ENCODE peak calls at places on chromosomes 6 and 20, in seven cellular contexts. K is adipocyte; J is stomach; Q is esophagus squamous epithelium; X is CD4-positive, CD25-positive, alpha-beta regulatory T cell; H is body of pancreas; A is left lung. N is an unnamed sample. For H3K27me3, the result is how much of the 10 kb centered on the place peaks cover.

GRCh38 chr6:156727715-156728385 is 49.3 kb upstream of the ARID1B start:
- DNase-seq in X (no peak), J (no peak), H (no peak), K (no peak), A (no peak), Q (no peak), N (no peak)

GRCh38 chr6:97129111-97129510 is 153.9 kb downstream of the MMS22L start:
- DNase-seq in A (no peak), X (no peak), J (no peak), K (peak), H (no peak), Q (no peak), N (no peak)

GRCh38 chr6:169839029-169839481 is 87.6 kb downstream of the ERMARD start:
- DNase-seq in H (no peak), A (peak), Q (no peak), J (peak), X (no peak), K (no peak), N (peak)

GRCh38 chr6:19033683-19034082 is 646.5 kb downstream of the RNF144B start:
- DNase-seq in Q (no peak), A (no peak), H (no peak), X (no peak), K (no peak), J (no peak), N (no peak)

GRCh38 chr6:170050591-170051041 is 240.3 kb downstream of the DLL1 start:
- DNase-seq in K (no peak), J (peak), H (peak), A (no peak), Q (no peak), X (no peak), N (no peak)

GRCh38 chr6:34695729-34696188 is 808 bp downstream of the ILRUN start:
- DNase-seq in X (no peak), A (no peak), Q (no peak), J (no peak), H (no peak), K (no peak), N (no peak)

GRCh38 chr20:49612127-49612738 is 44.3 kb upstream of the PTGIS start:
- DNase-seq in Q (no peak), K (no peak), A (no peak), J (peak), H (peak), X (no peak), N (no peak)

GRCh38 chr6:41268478-41268877 is 18.0 kb downstream of the TREM1 start:
- DNase-seq in K (no peak), X (no peak), J (no peak), H (no peak), A (no peak), Q (no peak), N (no peak)

GRCh38 chr6:93059911-93060310 is 359.4 kb downstream of the EPHA7 start:
- DNase-seq in A (no peak), J (no peak), H (no peak), X (no peak), Q (no peak), K (no peak), N (no peak)

GRCh38 chr20:46915580-46916243 is 21.1 kb downstream of the EYA2 start:
- DNase-seq in X (no peak), K (no peak), A (no peak), Q (no peak), H (no peak), J (no peak), N (no peak)

GRCh38 chr20:843908-844307 is 10.4 kb downstream of the FAM110A start:
- DNase-seq in Q (no peak), A (no peak), H (no peak), X (no peak), K (no peak), J (no peak), N (no peak)

GRCh38 chr20:46330831-46331371 is 22.6 kb upstream of the CDH22 start:
- DNase-seq in J (no peak), H (no peak), A (no peak), K (no peak), X (no peak), Q (no peak), N (no peak)

GRCh38 chr20:5658897-5659296 is 91.3 kb upstream of the SHLD1 start:
- DNase-seq in Q (no peak), J (peak), A (no peak), H (peak), K (peak), X (peak), N (no peak)

GRCh38 chr6:99879431-99879830 is 114.6 kb downstream of the MCHR2 start:
- DNase-seq in Q (no peak), K (no peak), H (no peak), J (no peak), A (peak), X (no peak), N (no peak)

GRCh38 chr6:166904101-166904746 is 52.1 kb downstream of the RNASET2 start:
- DNase-seq in H (no peak), J (no peak), A (peak), K (no peak), Q (no peak), X (no peak), N (peak)

GRCh38 chr6:36297511-36297910 is 27.7 kb downstream of the PNPLA1 start:
- DNase-seq in H (no peak), X (no peak), J (no peak), K (no peak), Q (no peak), A (no peak), N (no peak)

GRCh38 chr6:74347161-74347560 is 651.2 kb downstream of the CD109 start:
- DNase-seq in K (no peak), X (no peak), J (no peak), Q (no peak), A (no peak), H (no peak), N (no peak)

GRCh38 chr6:155040154-155040553 is 45.0 kb downstream of the TIAM2 start:
- DNase-seq in Q (no peak), H (no peak), A (no peak), J (no peak), K (no peak), X (no peak), N (no peak)

GRCh38 chr6:26411751-26412150 is 9.7 kb downstream of the BTN3A1 start:
- DNase-seq in H (no peak), K (no peak), X (no peak), Q (no peak), J (no peak), A (no peak), N (no peak)

GRCh38 chr6:6790891-6791290 is 202.4 kb downstream of the LY86 start:
- DNase-seq in H (no peak), A (no peak), J (no peak), Q (no peak), K (no peak), X (no peak), N (no peak)

GRCh38 chr6:104642871-104643270 is 216.8 kb downstream of the HACE1 start:
- DNase-seq in Q (no peak), H (no peak), K (no peak), A (no peak), X (no peak), J (no peak), N (no peak)

GRCh38 chr20:8505817-8506216 is 373.8 kb downstream of the PLCB1 start:
- DNase-seq in K (no peak), J (no peak), H (no peak), X (no peak), Q (no peak), A (no peak), N (no peak)

GRCh38 chr6:170429457-170429856 is 122.9 kb downstream of the FAM120B start:
- DNase-seq in H (no peak), X (no peak), K (no peak), Q (no peak), A (no peak), J (no peak), N (peak)

GRCh38 chr6:108916026-108916689 is 67.9 kb downstream of the ARMC2 start:
- DNase-seq in J (no peak), H (no peak), Q (no peak), A (no peak), K (no peak), X (no peak), N (no peak)

GRCh38 chr20:63178889-63179751 is 36.8 kb downstream of the YTHDF1 start:
- DNase-seq in Q (no peak), A (no peak), K (peak), H (peak), X (peak), J (peak), N (peak)

GRCh38 chr6:131731224-131731623 is 20.4 kb upstream of the CTAGE9 start:
- DNase-seq in K (no peak), Q (no peak), J (no peak), X (no peak), A (no peak), H (no peak), N (no peak)

GRCh38 chr6:158924499-158925455 is 75.2 kb downstream of the RSPH3 start:
- DNase-seq in J (no peak), K (no peak), Q (no peak), H (no peak), A (no peak), X (no peak), N (no peak)

GRCh38 chr6:41634657-41635056 is 3.6 kb upstream of the MDFI start:
- DNase-seq in Q (no peak), A (no peak), J (no peak), H (no peak), X (no peak), K (no peak), N (peak)

GRCh38 chr6:69907981-69908498 is 41.7 kb downstream of the COL19A1 start:
- DNase-seq in J (no peak), H (no peak), K (peak), A (no peak), Q (no peak), X (no peak), N (no peak)

GRCh38 chr6:167577891-167578361 is 248.8 kb upstream of the AFDN start:
- DNase-seq in K (no peak), A (peak), Q (no peak), X (no peak), H (no peak), J (no peak), N (peak)

GRCh38 chr6:16854986-16855385 is 93.7 kb upstream of the ATXN1 start:
- DNase-seq in J (no peak), X (no peak), A (no peak), H (no peak), Q (no peak), K (no peak), N (no peak)

GRCh38 chr20:38874460-38875169 is 51.6 kb upstream of the FAM83D start:
- DNase-seq in J (no peak), K (no peak), Q (no peak), A (no peak), H (no peak), X (peak), N (no peak)

GRCh38 chr6:133896344-133896721 is 7.4 kb downstream of the TCF21 start:
- DNase-seq in K (no peak), J (no peak), X (no peak), A (no peak), Q (no peak), H (no peak), N (no peak)

GRCh38 chr6:133894795-133895401 is 6.0 kb downstream of the TCF21 start:
- DNase-seq in Q (no peak), A (no peak), H (peak), X (no peak), J (no peak), K (no peak), N (no peak)

GRCh38 chr6:133894369-133894768 is 5.5 kb downstream of the TCF21 start:
- DNase-seq in A (no peak), H (no peak), K (no peak), J (no peak), Q (no peak), X (no peak), N (peak)

GRCh38 chr6:133893324-133893692 is 4.4 kb downstream of the TCF21 start:
- DNase-seq in A (no peak), K (no peak), H (no peak), Q (no peak), J (no peak), X (no peak), N (no peak)

DNA sequence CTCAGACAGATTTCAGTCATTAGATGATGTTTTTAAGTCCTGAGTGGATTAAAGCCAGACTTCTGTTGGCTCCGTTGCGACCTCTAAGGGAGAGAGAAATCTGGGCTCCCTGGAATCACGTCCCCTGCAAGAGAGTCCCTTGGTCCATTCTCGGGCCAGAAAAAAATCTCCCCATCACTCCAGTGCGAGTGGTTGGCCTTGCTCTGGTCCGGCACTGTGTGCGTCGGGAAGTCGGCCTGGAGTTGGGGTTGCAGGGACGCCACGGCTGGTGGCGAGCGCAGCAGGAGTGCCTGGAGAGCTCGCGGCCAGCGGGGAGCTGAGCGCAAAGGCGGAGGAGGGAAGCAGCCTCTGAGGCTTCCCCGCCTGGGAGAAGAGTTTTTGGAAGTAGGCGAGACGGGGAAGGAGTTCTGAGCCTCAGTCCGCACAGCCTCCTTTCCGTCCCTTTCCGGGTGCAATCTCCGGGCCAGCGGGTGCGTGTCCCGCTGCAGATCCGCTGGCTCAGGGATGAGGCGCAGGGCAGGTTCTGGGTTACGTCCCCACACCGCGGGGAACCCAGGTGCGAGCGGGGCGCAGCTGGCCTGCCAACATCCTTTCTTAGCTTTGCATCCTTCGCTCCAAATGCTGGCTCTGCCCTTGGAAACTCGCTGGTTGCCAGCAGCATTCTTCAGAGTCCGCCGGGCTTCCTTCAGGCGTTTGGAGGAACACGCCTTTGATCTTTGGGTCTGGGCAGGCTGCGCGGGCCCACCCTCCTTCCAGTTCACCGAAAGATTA is 6.8 kb downstream of the TCF21 start:
- DNase-seq in Q (no peak), A (peak), H (no peak), J (no peak), X (no peak), K (no peak), N (peak)
- H3K4me3 ChIP-seq in Q (peak), A (no peak), H (no peak), J (peak), X (no peak), K (peak), N (peak)

GRCh38 chr20:31857861-31858835 is 12.2 kb downstream of the DUSP15 start:
- DNase-seq in J (no peak), X (no peak), A (no peak), H (no peak), K (no peak), Q (no peak), N (no peak)

GRCh38 chr20:31860431-31861345 is 9.6 kb downstream of the DUSP15 start:
- DNase-seq in J (no peak), Q (no peak), K (no peak), H (peak), A (no peak), X (no peak), N (peak)

GRCh38 chr20:31861346-31862156 is 8.8 kb downstream of the DUSP15 start:
- DNase-seq in K (peak), Q (no peak), X (peak), A (peak), J (peak), H (peak), N (peak)

GRCh38 chr20:31859998-31860380 is 10.3 kb downstream of the DUSP15 start:
- DNase-seq in A (no peak), J (no peak), X (no peak), K (no peak), H (no peak), Q (no peak), N (no peak)

DNA sequence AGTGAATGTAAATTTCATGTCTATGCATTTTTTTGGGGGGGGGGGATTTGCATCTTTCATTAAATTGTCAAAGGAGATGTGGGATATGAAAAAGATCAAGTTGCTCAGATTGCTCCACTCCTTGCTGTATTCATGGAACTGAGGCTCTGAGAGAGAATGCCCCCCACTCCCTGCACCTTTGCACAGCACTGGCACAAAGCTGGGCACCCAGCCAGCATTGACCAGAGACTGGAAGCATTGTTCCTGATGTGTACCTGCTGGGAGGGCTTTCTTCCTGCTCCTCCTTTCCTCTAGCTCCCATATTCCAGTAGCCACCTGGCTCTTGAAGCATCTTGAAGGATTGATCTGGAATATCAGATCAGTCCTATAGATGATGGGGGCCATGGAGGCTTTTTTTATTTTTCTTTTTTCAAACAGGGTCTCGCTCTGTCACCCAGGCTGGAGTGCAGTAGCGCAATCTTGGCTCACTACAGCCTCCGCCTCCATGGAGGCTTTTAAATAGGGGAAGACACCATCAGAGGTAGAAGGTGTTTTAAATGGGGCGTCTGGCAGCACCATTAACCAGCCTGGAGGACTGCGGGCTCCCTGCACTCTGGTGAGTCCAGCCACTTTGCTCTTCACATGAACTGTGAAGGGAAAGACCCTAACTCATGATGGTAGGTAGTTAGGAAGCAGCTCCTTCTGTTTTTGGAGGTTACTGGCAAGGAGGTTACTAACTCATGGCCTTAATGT is 10.9 kb downstream of the DUSP15 start:
- DNase-seq in H (no peak), Q (no peak), K (no peak), X (no peak), J (no peak), A (no peak), N (no peak)
- H3K27me3 ChIP-seq in H (under half), Q (under half), K (half or more), X (under half), J (half or more), A (under half), N (under half)

GRCh38 chr6:3849681-3850450 is 693 bp downstream of the FAM50B start:
- DNase-seq in H (peak), J (peak), X (no peak), A (peak), Q (no peak), K (peak), N (no peak)
- H3K4me3 ChIP-seq in H (peak), J (peak), X (peak), A (peak), Q (peak), K (peak), N (peak)

DNA sequence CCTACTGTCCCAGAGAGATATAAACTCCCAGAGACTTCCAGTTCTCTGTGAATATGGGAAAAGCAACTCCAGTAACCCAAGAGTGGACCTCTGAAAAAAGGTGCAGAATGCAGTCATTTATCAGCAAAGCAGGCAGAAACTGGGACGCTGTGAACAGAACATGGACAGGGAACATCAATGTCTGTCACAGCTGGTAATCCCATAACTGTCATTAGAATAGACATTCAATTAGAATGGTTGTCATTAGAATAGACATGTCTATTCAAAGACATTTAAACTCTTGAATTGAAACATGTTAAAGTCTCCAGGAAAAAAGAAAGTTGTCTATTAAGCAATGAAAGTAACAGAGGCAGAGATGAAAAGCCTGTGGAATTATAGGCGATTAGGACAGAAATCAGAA is 302.1 kb downstream of the BTBD3 start:
- DNase-seq in X (no peak), Q (no peak), H (no peak), J (no peak), A (no peak), K (no peak), N (no peak)
- H3K27me3 ChIP-seq in X (under half), Q (under half), H (under half), J (under half), A (under half), K (under half), N (under half)

GRCh38 chr6:142926494-142927273 is 18.3 kb downstream of the HIVEP2 start:
- DNase-seq in K (peak), J (peak), A (peak), H (peak), X (peak), Q (peak), N (peak)

GRCh38 chr6:142926177-142926493 is 18.8 kb downstream of the HIVEP2 start:
- DNase-seq in A (no peak), X (no peak), H (no peak), K (no peak), J (no peak), Q (no peak), N (no peak)

GRCh38 chr6:142927274-142927586 is 17.7 kb downstream of the HIVEP2 start:
- DNase-seq in Q (no peak), A (no peak), J (no peak), X (no peak), H (no peak), K (no peak), N (no peak)

GRCh38 chr6:142929751-142930358 is 15.1 kb downstream of the HIVEP2 start:
- DNase-seq in Q (no peak), H (no peak), X (no peak), A (no peak), K (peak), J (no peak), N (no peak)

GRCh38 chr6:142927904-142928303 is 17.1 kb downstream of the HIVEP2 start:
- DNase-seq in A (no peak), H (no peak), J (no peak), K (no peak), X (peak), Q (no peak), N (no peak)
- H3K4me3 ChIP-seq in A (peak), H (no peak), J (no peak), K (peak), X (peak), Q (no peak), N (no peak)

DNA sequence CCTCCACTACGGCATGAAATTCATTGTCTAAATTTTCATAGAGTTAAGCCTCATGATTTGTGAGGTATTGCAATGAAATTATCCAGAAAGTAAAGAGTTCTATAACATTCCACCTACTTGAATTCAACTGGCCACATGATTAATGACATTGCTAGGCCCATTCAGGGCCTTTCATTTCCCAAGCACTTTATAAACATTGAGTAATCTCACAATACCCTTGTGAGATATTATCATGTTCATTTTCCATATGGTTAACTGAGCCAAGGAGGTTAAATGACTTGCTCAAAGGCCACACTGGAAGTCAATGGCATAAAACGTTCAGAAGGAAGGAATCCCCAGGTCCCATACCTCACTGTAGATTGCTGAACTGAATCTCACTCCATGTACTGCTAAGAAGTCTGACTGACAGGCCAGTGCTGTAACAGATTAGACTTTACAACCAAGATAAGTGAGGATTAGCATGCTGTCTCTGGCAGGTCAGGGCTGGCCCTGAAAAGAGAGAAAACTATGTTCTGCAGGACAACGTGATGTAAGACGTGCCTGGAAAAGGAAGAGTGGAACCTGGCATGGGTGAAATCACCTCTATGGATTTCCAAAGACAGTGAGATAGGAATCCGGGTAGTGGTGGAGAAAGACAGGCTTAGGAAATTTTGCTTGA is 75.9 kb upstream of the SPACA1 start:
- DNase-seq in Q (no peak), J (no peak), A (no peak), H (no peak), K (no peak), X (no peak), N (no peak)
- H3K27me3 ChIP-seq in Q (under half), J (under half), A (under half), H (under half), K (under half), X (under half), N (under half)

GRCh38 chr20:37413354-37413753 is 67.4 kb downstream of the SRC start:
- DNase-seq in J (no peak), K (no peak), H (no peak), Q (no peak), A (peak), X (no peak), N (peak)
- H3K4me3 ChIP-seq in J (no peak), K (no peak), H (no peak), Q (no peak), A (no peak), X (no peak), N (no peak)